ENCODE peak calls at places on chromosomes 16 and 17, in six cellular contexts. Z is ovary; I is HCT116; L is A549; D is GM06990; N is CD8-positive, alpha-beta T cell. B is an unnamed sample.

GRCh38 chr16:4345439-4346204 is 5.5 kb downstream of the PAM16 start:
- DNase-seq in L (no peak), I (no peak), N (no peak), D (no peak), Z (no peak), B (no peak)

GRCh38 chr17:27428781-27429505 is 27.3 kb upstream of the KSR1 start:
- DNase-seq in I (no peak), L (no peak), Z (no peak), N (no peak), D (no peak), B (no peak)

GRCh38 chr16:87138868-87139267 is 178.3 kb downstream of the C16orf95 start:
- DNase-seq in D (no peak), I (no peak), L (no peak), N (no peak), Z (no peak), B (no peak)

GRCh38 chr17:27929990-27930389 is 36.8 kb upstream of the LYRM9 start:
- DNase-seq in N (no peak), D (no peak), Z (no peak), L (no peak), I (no peak), B (no peak)

GRCh38 chr17:27511154-27511553 is 54.9 kb downstream of the KSR1 start:
- DNase-seq in L (no peak), I (no peak), D (no peak), N (no peak), Z (no peak), B (no peak)

GRCh38 chr17:65287040-65287439 is 149.9 kb downstream of the RGS9 start:
- DNase-seq in D (no peak), N (no peak), L (no peak), I (no peak), Z (no peak), B (no peak)

GRCh38 chr17:82030470-82031302 is 792 bp upstream of the RAC3 start:
- DNase-seq in I (peak; percentile 72), Z (peak; percentile 84), L (peak; percentile 92), D (peak; percentile 80), N (peak; percentile 66), B (peak; percentile 89)

GRCh38 chr17:62611308-62611707 is 16.2 kb upstream of the MRC2 start:
- DNase-seq in L (no peak), I (no peak), N (no peak), Z (no peak), D (no peak), B (no peak)

GRCh38 chr17:42553866-42554249 is 1.1 kb downstream of the HSD17B1 start:
- DNase-seq in D (no peak), N (no peak), Z (no peak), L (no peak), I (no peak), B (no peak)

GRCh38 chr17:73609078-73609477 is 35.2 kb downstream of the SDK2 start:
- DNase-seq in Z (no peak), N (no peak), L (no peak), I (no peak), D (no peak), B (no peak)

GRCh38 chr16:87948119-87948545 is 3.1 kb upstream of the BANP start:
- DNase-seq in N (no peak), Z (no peak), I (no peak), D (no peak), L (no peak), B (no peak)

GRCh38 chr17:35185849-35186248 is 8.3 kb downstream of the SLC35G3 start:
- DNase-seq in D (no peak), I (no peak), N (no peak), Z (no peak), L (no peak), B (peak; percentile 62)

GRCh38 chr17:55340171-55340570 is 75.4 kb downstream of the HLF start:
- DNase-seq in D (no peak), I (no peak), N (no peak), L (no peak), Z (no peak), B (no peak)

GRCh38 chr16:13994239-13995106 is 74.5 kb downstream of the ERCC4 start:
- DNase-seq in L (no peak), I (no peak), N (no peak), D (no peak), Z (no peak), B (no peak)

GRCh38 chr16:84246679-84247077 is 6.9 kb upstream of the KCNG4 start:
- DNase-seq in N (no peak), I (no peak), L (no peak), D (no peak), Z (no peak), B (no peak)

GRCh38 chr17:43928606-43929005 is 13.7 kb downstream of the PPY start:
- DNase-seq in I (no peak), Z (no peak), N (no peak), D (no peak), L (no peak), B (no peak)

GRCh38 chr16:69669577-69669976 is 56.8 kb downstream of the NQO1 start:
- DNase-seq in N (no peak), D (no peak), L (no peak), I (no peak), Z (no peak), B (no peak)

GRCh38 chr17:76363107-76363801 is 9.5 kb upstream of the PRPSAP1 start:
- DNase-seq in Z (no peak), N (no peak), I (no peak), D (no peak), L (no peak), B (no peak)

GRCh38 chr17:76367647-76368046 is 13.9 kb upstream of the PRPSAP1 start:
- DNase-seq in L (no peak), N (no peak), I (no peak), Z (no peak), D (no peak), B (no peak)

GRCh38 chr17:76366247-76366646 is 12.5 kb upstream of the PRPSAP1 start:
- DNase-seq in N (no peak), Z (no peak), I (no peak), L (no peak), D (no peak), B (no peak)

GRCh38 chr17:76368545-76368944 is 14.8 kb upstream of the PRPSAP1 start:
- DNase-seq in L (no peak), N (no peak), I (no peak), D (no peak), Z (no peak), B (no peak)

GRCh38 chr17:76365256-76365903 is 11.7 kb upstream of the PRPSAP1 start:
- DNase-seq in D (no peak), L (no peak), I (peak; percentile 57), N (no peak), Z (no peak), B (no peak)
- TF ChIP-seq CTCF in D (peak; percentile 62), L (peak; percentile 58), I (peak; percentile 81), N (no peak), Z (no peak), B (peak; percentile 52)

GRCh38 chr16:82169861-82170845 is at the start of gene MPHOSPH6:
- DNase-seq in N (peak; percentile 77), I (peak; percentile 80), L (peak; percentile 77), Z (peak; percentile 87), D (peak; percentile 93), B (peak; percentile 95)
- TF ChIP-seq CTCF in N (no peak), I (no peak), L (no peak), Z (peak; percentile 13), D (no peak), B (no peak)

DNA sequence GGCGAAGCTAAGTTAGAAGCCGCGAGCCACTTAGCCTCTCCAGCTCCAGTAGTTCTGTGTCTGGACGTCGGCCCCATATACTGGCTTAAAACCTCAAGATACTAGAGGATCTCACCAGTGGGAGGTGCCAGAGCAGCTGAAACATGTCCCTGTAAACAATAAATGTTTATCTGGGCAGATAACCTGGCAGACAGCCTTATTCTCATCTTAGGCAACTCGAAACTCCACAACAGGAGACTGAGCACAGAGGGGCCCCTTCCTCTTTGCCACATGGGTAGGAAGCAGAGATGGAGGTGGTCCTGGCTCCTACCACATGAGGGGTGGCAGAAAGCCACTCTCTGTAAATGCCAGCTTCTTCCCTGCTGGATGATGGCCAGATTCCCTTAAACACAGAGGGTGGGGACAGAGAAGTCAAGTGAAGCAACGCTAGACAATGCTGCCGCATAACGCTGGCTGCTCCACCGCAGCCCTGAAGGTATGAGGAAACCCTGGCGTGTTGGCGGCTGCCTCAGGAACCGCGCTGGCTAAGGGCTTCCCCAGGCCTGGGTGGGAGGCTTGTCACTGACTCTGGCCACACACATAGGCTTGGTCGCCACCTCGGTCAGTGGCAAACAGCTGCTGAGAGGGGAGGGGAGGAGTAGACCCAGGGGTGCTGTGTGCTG is 67.9 kb downstream of the HIC1 start:
- DNase-seq in Z (peak; percentile 65), D (peak; percentile 54), L (no peak), N (no peak), I (no peak), B (peak; percentile 67)
- TF ChIP-seq CTCF in Z (no peak), D (no peak), L (no peak), N (no peak), I (no peak), B (peak; percentile 31)

DNA sequence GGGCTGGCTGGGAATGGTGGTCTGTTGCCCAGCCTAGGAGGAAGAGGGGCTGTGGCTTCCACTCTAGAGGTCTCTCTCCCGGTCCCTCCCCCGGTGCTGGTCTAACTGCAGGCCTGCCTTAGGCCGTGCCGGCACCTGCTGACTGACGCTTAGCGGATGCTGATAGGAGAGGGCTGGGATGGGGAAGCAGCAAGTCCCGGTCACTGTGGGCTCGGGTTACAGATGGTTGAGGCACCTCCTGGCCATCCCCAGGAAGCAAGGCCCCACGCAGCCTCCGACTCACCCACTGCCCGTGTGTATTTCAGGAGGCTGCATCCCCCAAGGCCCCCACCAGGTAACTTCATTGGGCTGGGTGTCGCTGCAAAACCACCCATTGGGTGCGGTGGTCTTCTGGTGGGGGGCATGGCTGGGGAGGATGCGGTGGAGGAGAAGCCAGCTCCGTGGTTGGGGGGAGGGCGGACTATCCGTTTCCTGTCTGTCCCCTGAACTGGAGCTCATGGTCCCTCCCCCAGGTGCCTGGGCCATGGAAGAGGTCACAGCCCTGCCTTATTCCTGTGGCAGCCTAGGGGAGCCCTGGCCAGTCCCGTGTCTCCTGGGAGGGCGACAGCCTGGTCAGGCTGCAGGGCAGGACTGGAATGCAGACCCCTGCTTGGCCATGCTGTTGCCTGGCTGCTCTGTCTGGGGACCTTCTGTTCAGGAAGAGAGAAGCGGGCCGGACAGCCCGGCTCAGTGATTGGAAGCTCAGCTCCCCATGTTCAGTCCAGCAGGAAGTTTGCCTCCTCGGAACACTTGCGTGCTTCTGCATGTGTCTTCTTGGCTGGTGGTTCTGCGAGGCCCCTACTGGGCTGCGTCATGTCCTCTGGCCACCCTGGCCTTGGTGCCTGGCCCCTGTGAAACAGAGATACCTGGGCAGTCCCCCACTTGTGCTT is 279.0 kb downstream of the SEC14L1 start:
- DNase-seq in Z (no peak), N (no peak), L (no peak), I (no peak), D (no peak), B (no peak)
- TF ChIP-seq CTCF in Z (no peak), N (no peak), L (no peak), I (no peak), D (no peak), B (no peak)

GRCh38 chr16:58716468-58716867 is 17.6 kb downstream of the GOT2 start:
- DNase-seq in L (no peak), Z (no peak), I (no peak), N (no peak), D (no peak), B (no peak)
- TF ChIP-seq CTCF in L (no peak), Z (no peak), I (no peak), N (no peak), D (no peak), B (no peak)

GRCh38 chr16:11681526-11681925 is 13.3 kb downstream of the SNN start:
- DNase-seq in I (no peak), Z (peak; percentile 12), L (no peak), D (peak; percentile 63), N (no peak), B (no peak)
- TF ChIP-seq CTCF in I (no peak), Z (no peak), L (no peak), D (no peak), N (no peak), B (no peak)

B was measured in GM13977.